ENCODE peak calls at places on chromosome 9, in five cellular contexts. Z is Panc1; C is GM23338; D is PC-3; L is activated CD8-positive, alpha-beta T cell treated with anti-CD3 and anti-CD28 coated beads for 36 hours. P is an unnamed sample.

GRCh38 chr9:137305060-137305787 is 3.2 kb upstream of the NRARP start:
- DNase-seq in Z (no peak), C (peak; percentile 78), D (no peak), L (peak; percentile 87), P (no peak)

GRCh38 chr9:114205171-114206015 is 50.1 kb downstream of the COL27A1 start:
- DNase-seq in Z (no peak), C (no peak), D (no peak), L (no peak), P (no peak)

GRCh38 chr9:277595-278330 is 63.1 kb downstream of the DOCK8 start:
- DNase-seq in Z (no peak), C (no peak), D (no peak), L (no peak), P (no peak)

GRCh38 chr9:125759812-125760134 is 12.6 kb downstream of the PBX3 start:
- DNase-seq in Z (no peak), C (peak; percentile 73), D (no peak), L (no peak), P (no peak)

GRCh38 chr9:31137151-31137849 is 1247.1 kb upstream of the ACO1 start:
- DNase-seq in Z (no peak), C (no peak), D (peak; percentile 72), L (no peak), P (no peak)

GRCh38 chr9:19101203-19101602 is 1.5 kb downstream of the HAUS6 start:
- DNase-seq in Z (no peak), C (no peak), D (no peak), L (no peak), P (no peak)

GRCh38 chr9:109619310-109619709 is 121.2 kb upstream of the PTPN3 start:
- DNase-seq in Z (no peak), C (no peak), D (no peak), L (no peak), P (no peak)

GRCh38 chr9:129177443-129177790 is 644 bp downstream of the IER5L start:
- DNase-seq in Z (no peak), C (peak; percentile 40), D (no peak), L (no peak), P (no peak)

GRCh38 chr9:134189475-134190231 is 25.3 kb upstream of the RNU6ATAC start:
- DNase-seq in Z (no peak), C (no peak), D (no peak), L (peak; percentile 3), P (peak; percentile 86)

GRCh38 chr9:115289757-115290208 is 171.8 kb upstream of the TNC start:
- DNase-seq in Z (no peak), C (no peak), D (no peak), L (no peak), P (no peak)

GRCh38 chr9:85941966-85942912 is 1.3 kb downstream of the NAA35 start:
- DNase-seq in Z (no peak), C (no peak), D (no peak), L (no peak), P (no peak)

GRCh38 chr9:72382405-72382804 is 17.4 kb upstream of the ZFAND5 start:
- DNase-seq in Z (no peak), C (no peak), D (no peak), L (no peak), P (no peak)

GRCh38 chr9:120267929-120268328 is 312.0 kb downstream of the CDK5RAP2 start:
- DNase-seq in Z (no peak), C (no peak), D (no peak), L (no peak), P (no peak)

GRCh38 chr9:108859459-108860114 is 2.5 kb upstream of the ACTL7A start:
- DNase-seq in Z (no peak), C (no peak), D (no peak), L (peak; percentile 33), P (no peak)

GRCh38 chr9:17578911-17579793 is at the start of gene SH3GL2:
- DNase-seq in Z (no peak), C (peak; percentile 97), D (peak; percentile 61), L (peak; percentile 36), P (peak; percentile 87)

GRCh38 chr9:71524996-71525580 is 243.2 kb downstream of the CEMIP2 start:
- DNase-seq in Z (no peak), C (no peak), D (no peak), L (no peak), P (peak; percentile 86)

GRCh38 chr9:127783111-127783621 is 2.7 kb upstream of the CDK9 start:
- DNase-seq in Z (no peak), C (no peak), D (no peak), L (peak; percentile 94), P (no peak)

GRCh38 chr9:469672-470040 is 255.0 kb downstream of the DOCK8 start:
- DNase-seq in Z (no peak), C (peak; percentile 56), D (no peak), L (no peak), P (no peak)

GRCh38 chr9:107733530-107733907 is 243.9 kb upstream of the KLF4 start:
- DNase-seq in Z (no peak), C (no peak), D (no peak), L (no peak), P (no peak)

GRCh38 chr9:121059998-121060636 is 10.0 kb upstream of the C5 start:
- DNase-seq in Z (peak; percentile 33), C (peak; percentile 93), D (peak; percentile 81), L (peak; percentile 26), P (no peak)

GRCh38 chr9:20215552-20215951 is 406.7 kb downstream of the MLLT3 start:
- DNase-seq in Z (no peak), C (no peak), D (no peak), L (no peak), P (no peak)

GRCh38 chr9:121261107-121261460 is 6.9 kb upstream of the GSN start:
- DNase-seq in Z (no peak), C (peak; percentile 46), D (no peak), L (no peak), P (no peak)

GRCh38 chr9:133582501-133583045 is 26.6 kb downstream of the FAM163B start:
- DNase-seq in Z (no peak), C (no peak), D (no peak), L (no peak), P (no peak)

GRCh38 chr9:127927457-127928231 is 2.9 kb downstream of the PIP5KL1 start:
- DNase-seq in Z (no peak), C (peak; percentile 97), D (peak; percentile 50), L (peak; percentile 88), P (no peak)

DNA sequence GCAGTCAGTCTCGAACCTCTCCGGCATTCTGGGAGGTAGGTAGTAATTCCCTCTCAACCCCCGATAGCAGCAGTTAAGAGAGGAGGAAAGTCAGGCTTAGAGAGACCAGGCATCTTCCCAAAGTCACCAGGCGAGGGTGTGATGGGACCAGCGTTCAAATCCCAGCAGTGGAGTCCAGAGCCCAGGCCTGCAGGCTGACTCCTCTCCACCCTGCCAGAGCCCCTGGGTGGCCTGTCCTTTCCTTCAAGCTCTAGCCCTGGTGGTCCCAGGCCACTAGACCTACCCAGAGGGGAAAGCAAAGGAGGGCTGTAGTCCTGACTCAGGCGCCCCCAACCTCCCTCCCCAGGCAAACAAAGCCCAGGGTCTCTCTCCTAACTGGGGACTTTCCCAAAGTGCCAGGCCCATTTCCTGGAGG is 4.2 kb upstream of the NR5A1 start:
- DNase-seq in Z (no peak), C (peak; percentile 70), D (no peak), L (no peak), P (no peak)
- TF ChIP-seq CTCF in Z (no peak), C (peak; percentile 60), D (no peak), L (no peak), P (peak; percentile 17)

DNA sequence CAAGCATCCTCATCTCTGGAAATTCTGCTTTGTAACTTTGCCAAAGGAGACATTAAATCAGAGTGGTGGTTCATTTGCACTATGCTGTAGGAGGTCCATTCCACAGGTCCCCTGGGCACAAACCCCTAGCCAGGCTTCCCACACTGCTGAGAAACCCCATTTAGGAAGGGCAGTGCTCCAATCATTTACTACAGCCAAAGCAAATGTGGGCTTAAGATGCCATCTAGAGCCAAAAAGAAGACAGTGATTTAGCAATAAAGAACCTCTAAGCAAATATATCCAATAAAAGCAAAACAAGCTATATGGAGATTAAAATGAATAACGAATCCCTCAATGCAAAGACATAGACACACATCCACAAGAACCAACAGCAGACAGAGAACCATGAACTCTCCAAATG is 129.0 kb upstream of the ALDH1B1 start:
- DNase-seq in Z (no peak), C (peak; percentile 48), D (peak; percentile 52), L (no peak), P (no peak)
- TF ChIP-seq CTCF in Z (peak; percentile 35), C (peak; percentile 60), D (peak; percentile 62), L (no peak), P (peak; percentile 77)

GRCh38 chr9:104073770-104074133 is 20.4 kb upstream of the SMC2 start:
- DNase-seq in Z (no peak), C (no peak), D (no peak), L (no peak), P (no peak)

GRCh38 chr9:104073098-104073769 is 20.9 kb upstream of the SMC2 start:
- DNase-seq in Z (no peak), C (no peak), D (no peak), L (no peak), P (no peak)

GRCh38 chr9:104074876-104075275 is 19.2 kb upstream of the SMC2 start:
- DNase-seq in Z (no peak), C (no peak), D (peak; percentile 44), L (no peak), P (no peak)

GRCh38 chr9:104078596-104078995 is 15.5 kb upstream of the SMC2 start:
- DNase-seq in Z (no peak), C (no peak), D (no peak), L (no peak), P (no peak)

DNA sequence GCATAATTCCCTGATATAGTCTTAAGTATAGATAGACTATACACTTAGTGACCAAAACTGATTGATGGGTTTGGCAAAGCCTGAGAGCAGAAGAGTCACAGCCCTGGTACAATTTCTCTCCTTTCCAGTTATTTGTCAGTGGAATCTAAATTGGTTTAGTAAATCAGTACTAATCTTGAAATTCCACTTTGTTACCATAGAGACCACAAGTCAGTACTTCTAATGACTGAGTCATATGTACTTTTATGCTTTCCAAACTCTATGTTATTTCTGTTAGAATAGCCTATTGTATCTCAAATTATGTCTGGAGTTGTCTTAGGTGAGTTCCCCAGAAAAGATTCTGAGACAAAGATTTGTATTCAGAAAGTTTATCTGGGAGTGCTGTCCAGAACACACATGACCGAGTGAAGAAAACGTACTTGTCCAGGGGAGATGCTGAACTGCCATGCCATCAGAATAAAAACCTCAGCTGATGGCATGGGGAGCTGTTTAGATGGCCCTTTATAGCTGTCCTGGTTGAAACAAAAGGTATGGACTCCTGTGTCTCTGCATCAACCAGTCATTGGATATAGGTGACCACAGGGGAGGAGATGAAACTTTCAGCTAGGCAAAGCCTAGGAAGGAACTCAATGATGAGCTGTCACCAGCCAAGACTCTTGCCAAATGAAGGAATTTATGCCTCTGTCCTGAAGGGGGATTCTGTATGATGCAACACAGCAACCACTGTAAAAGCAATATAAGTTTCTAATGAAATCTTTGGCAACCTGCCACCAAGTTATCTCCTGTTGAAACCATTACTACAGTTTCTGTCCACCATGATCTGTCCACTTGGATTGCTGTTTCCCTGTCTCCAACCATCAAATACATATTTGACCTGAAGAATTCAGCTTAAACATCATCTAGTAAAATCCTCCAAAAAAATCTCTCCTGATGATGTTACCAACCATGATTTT is 18.0 kb upstream of the SMC2 start:
- DNase-seq in Z (no peak), C (no peak), D (peak; percentile 8), L (no peak), P (no peak)
- TF ChIP-seq CTCF in Z (no peak), C (no peak), D (no peak), L (no peak), P (peak; percentile 7)

DNA sequence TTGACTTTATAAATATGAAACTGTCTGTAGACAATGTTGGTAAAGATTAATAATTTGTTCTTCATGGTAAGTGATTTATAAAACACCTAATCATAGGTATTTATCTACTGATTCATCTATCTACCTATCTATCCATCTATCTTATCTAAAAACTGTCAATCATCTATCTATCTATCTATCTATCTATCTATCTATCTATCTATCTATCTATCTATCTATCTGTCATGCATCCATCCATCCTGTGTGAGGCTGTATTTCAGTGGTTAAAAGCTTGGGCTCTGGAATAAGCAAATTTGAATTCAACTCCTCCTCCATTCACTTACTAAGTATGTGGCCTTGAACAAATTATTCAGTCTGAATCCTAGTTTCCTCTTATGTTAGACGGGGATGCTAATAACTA is 161.9 kb upstream of the GNA14 start:
- DNase-seq in Z (no peak), C (no peak), D (no peak), L (no peak), P (no peak)
- TF ChIP-seq CTCF in Z (no peak), C (no peak), D (no peak), L (no peak), P (no peak)